ENCODE peak calls at places on chromosomes 6 and 20, in six cellular contexts. L, G, Y, M, U and Z are unnamed samples.
A peak's percentile ranks its signal among the peaks of the same experiment; 100 is the strongest.

GRCh38 chr20:18058661-18059467 is 1.1 kb upstream of the OVOL2 start:
- DNase-seq in L (no peak), G (no peak), Y (peak; percentile 82), M (no peak), U (no peak), Z (no peak)

GRCh38 chr6:2850480-2851150 is 9.0 kb upstream of the SERPINB1 start:
- DNase-seq in L (no peak), G (no peak), Y (no peak), M (no peak), U (no peak), Z (no peak)

GRCh38 chr20:10970109-10970508 is 296.3 kb upstream of the JAG1 start:
- DNase-seq in L (no peak), G (no peak), Y (no peak), M (no peak), U (no peak), Z (no peak)

GRCh38 chr20:57400262-57400701 is 9.1 kb downstream of the RBM38 start:
- DNase-seq in L (peak; percentile 77), G (no peak), Y (no peak), M (no peak), U (no peak), Z (no peak)

GRCh38 chr20:16066571-16066970 is 506.7 kb downstream of the KIF16B start:
- DNase-seq in L (no peak), G (no peak), Y (no peak), M (no peak), U (no peak), Z (no peak)

GRCh38 chr6:154993026-154993425 is 2.1 kb upstream of the TIAM2 start:
- DNase-seq in L (no peak), G (no peak), Y (no peak), M (no peak), U (no peak), Z (no peak)

GRCh38 chr6:4100655-4101054 is 21.7 kb upstream of the FAM217A start:
- DNase-seq in L (no peak), G (no peak), Y (no peak), M (no peak), U (no peak), Z (no peak)

GRCh38 chr6:170344631-170345576 is 38.3 kb downstream of the FAM120B start:
- DNase-seq in L (no peak), G (peak; percentile 20), Y (no peak), M (peak; percentile 55), U (peak; percentile 52), Z (no peak)

GRCh38 chr6:113351183-113351834 is 505.8 kb upstream of the MARCKS start:
- DNase-seq in L (no peak), G (no peak), Y (no peak), M (no peak), U (no peak), Z (no peak)

GRCh38 chr20:38843346-38843745 is 37.8 kb downstream of the PPP1R16B start:
- DNase-seq in L (no peak), G (no peak), Y (no peak), M (no peak), U (no peak), Z (no peak)

GRCh38 chr6:8852332-8852731 is 417.0 kb upstream of the SLC35B3 start:
- DNase-seq in L (no peak), G (no peak), Y (no peak), M (no peak), U (no peak), Z (no peak)

GRCh38 chr6:135298455-135298854 is 117.3 kb downstream of the MYB start:
- DNase-seq in L (no peak), G (no peak), Y (no peak), M (no peak), U (no peak), Z (no peak)

GRCh38 chr6:3348821-3349220 is 90.1 kb downstream of the PSMG4 start:
- DNase-seq in L (no peak), G (no peak), Y (no peak), M (no peak), U (no peak), Z (no peak)

GRCh38 chr6:95866732-95867131 is 149.0 kb upstream of the FUT9 start:
- DNase-seq in L (no peak), G (no peak), Y (no peak), M (peak; percentile 41), U (peak; percentile 2), Z (no peak)

GRCh38 chr6:42204768-42205282 is 10.1 kb upstream of the GUCA1B start:
- DNase-seq in L (no peak), G (no peak), Y (no peak), M (no peak), U (no peak), Z (no peak)

GRCh38 chr20:1315804-1316203 is 13.1 kb downstream of the SDCBP2 start:
- DNase-seq in L (no peak), G (no peak), Y (no peak), M (no peak), U (no peak), Z (no peak)

GRCh38 chr6:167860546-167861226 is 34.0 kb downstream of the AFDN start:
- DNase-seq in L (no peak), G (no peak), Y (no peak), M (no peak), U (peak; percentile 47), Z (no peak)

GRCh38 chr6:169654590-169655391 is 47.0 kb downstream of the WDR27 start:
- DNase-seq in L (peak; percentile 62), G (no peak), Y (no peak), M (no peak), U (no peak), Z (peak; percentile 63)

GRCh38 chr6:29627762-29628418 is 5.1 kb downstream of the GABBR1 start:
- DNase-seq in L (peak; percentile 34), G (no peak), Y (peak; percentile 85), M (no peak), U (peak; percentile 98), Z (peak; percentile 49)

DNA sequence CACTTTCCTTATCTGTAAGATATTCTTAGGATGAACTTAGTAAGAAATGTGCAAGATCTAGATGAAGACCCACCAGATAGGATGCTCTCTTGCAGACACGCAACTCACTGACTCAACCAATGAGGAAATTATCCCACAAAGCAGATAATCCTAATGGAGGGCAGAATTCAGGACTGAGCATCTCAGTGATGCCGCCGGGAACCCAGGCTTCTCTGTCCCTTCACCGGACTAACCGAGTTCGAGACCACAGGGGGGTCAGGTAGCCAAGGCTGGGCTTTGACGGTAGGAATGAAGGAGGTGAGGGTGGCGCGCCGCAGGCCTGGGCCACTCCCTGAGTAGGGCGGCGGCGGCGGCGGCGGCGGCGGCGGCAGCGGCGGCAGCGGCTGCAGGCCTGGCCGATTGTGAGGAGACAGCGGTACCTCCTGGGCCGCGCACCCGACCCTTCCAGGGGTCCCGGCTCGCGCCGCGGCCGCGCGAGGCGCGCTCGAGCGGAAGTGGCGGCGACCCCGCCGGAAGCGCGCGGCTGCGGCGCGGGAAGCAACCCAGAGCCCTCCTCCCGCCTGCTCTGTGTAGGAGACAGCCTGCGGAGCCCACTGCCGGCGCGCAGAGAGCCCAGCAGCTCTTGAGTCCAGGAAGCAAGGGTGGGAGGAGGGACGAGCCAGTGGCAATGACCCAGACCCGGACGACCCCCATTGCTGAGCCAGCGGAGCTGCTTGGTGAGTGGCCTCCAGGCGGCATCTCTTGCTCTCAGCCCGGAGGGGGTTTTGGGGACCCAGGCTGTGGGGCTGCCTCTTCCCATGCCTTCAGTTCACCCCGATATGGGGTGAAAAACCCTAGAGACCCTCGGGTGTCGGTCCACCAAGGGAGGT is at the start of gene KHDC1:
- DNase-seq in L (peak; percentile 77), G (no peak), Y (peak; percentile 74), M (no peak), U (peak; percentile 73), Z (peak; percentile 70)
- TF ChIP-seq POLR2A in L (peak; percentile 75), G (no peak), Y (peak; percentile 79), M (no peak), U (peak; percentile 59), Z (peak; percentile 42)

DNA sequence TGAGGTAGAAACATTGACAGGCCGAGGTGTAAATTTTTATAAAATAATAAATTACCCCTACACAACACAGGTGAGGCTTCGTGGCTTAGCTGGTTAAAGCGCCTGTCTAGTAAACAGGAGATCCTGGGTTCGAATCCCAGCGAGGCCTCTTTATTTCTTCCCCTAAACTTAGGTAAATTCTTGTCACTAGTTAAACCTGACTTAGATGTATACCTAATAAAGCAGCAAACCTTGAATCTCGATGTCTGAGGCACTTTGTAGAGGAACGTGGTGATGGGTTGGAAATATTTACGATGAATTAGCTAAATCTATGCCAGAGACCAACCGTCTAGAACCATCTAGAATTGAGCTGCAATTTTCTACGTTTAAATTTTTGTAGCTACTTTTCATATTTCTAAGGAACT is 185.6 kb downstream of the OR2B2 start:
- DNase-seq in L (no peak), G (no peak), Y (peak; percentile 75), M (peak; percentile 38), U (peak; percentile 39), Z (no peak)
- TF ChIP-seq TAF1 in L (no peak), G (no peak), Y (no peak), M (no peak), U (no peak), Z (no peak)

GRCh38 chr6:43608783-43609182 is 20.3 kb downstream of the GTPBP2 start:
- DNase-seq in L (no peak), G (no peak), Y (no peak), M (no peak), U (no peak), Z (no peak)

GRCh38 chr6:43606019-43606418 is 23.0 kb downstream of the GTPBP2 start:
- DNase-seq in L (no peak), G (no peak), Y (no peak), M (no peak), U (no peak), Z (no peak)

GRCh38 chr6:43609402-43609801 is 19.7 kb downstream of the GTPBP2 start:
- DNase-seq in L (no peak), G (no peak), Y (no peak), M (no peak), U (no peak), Z (no peak)

GRCh38 chr6:43610431-43610830 is 18.6 kb downstream of the GTPBP2 start:
- DNase-seq in L (no peak), G (no peak), Y (no peak), M (no peak), U (no peak), Z (no peak)

GRCh38 chr6:43608310-43608763 is 20.7 kb downstream of the GTPBP2 start:
- DNase-seq in L (no peak), G (peak; percentile 17), Y (peak; percentile 84), M (peak; percentile 68), U (peak; percentile 74), Z (peak; percentile 39)
- TF ChIP-seq POLR2A in L (no peak), G (no peak), Y (no peak), M (no peak), U (no peak), Z (no peak)

GRCh38 chr20:44848254-44849015 is 37.1 kb upstream of the YWHAB start:
- DNase-seq in L (no peak), G (no peak), Y (peak; percentile 8), M (no peak), U (no peak), Z (no peak)
- TF ChIP-seq TAF1 in L (no peak), G (no peak), Y (no peak), M (no peak), U (no peak), Z (no peak)

DNA sequence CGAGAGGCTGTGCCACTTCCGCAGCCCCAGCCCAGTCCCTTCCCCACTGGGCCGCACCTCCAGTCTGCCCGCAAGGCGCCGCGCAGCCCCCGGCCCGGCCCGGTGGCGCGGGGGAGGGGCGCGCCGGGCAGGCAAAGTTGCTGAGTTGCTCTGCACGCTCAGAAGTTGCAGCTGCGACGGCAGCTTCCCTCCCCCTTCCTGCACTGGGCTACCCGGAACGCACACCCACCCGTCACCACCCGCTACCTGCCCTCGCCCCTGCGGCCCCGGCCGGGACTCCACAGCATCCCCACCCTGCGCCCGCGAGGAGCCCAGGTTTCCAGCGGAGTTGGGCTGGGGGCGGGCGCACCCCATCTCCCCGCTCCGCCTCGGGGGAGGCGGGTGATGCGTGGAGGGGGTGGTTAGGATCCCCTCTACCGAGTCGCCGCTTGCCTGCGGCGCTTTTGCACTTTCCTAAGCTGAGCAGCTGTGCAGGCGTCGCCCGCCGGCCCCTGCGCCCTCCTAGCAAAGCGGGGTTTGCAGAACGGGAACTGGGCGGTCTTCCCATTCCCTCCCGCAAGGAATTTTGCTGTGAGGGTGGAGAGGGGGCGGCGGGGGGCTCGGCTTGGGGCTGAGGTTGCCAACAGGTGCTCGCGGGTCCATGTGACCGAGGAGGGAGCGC is 55.9 kb upstream of the RREB1 start:
- DNase-seq in L (peak; percentile 62), G (no peak), Y (no peak), M (no peak), U (no peak), Z (peak; percentile 60)
- TF ChIP-seq POLR2A in L (peak; percentile 19), G (peak; percentile 25), Y (no peak), M (no peak), U (no peak), Z (no peak)